ENCODE peak calls at places on chromosome 9, in seven cellular contexts. One of them, this sample, is unnamed.

GRCh38 chr9:72394061-72394460 is 29.1 kb upstream of the ZFAND5 start:
- DNase-seq in H1: no peak
- DNase-seq in stomach: no peak
- DNase-seq in GM12891: no peak
- DNase-seq in sigmoid colon: no peak
- DNase-seq in SK-N-SH: no peak
- DNase-seq in HCT116: no peak
- DNase-seq in this sample: peak

GRCh38 chr9:34562136-34562745 is 27.3 kb downstream of the CNTFR start:
- DNase-seq in H1: peak
- DNase-seq in stomach: no peak
- DNase-seq in GM12891: no peak
- DNase-seq in sigmoid colon: no peak
- DNase-seq in SK-N-SH: peak
- DNase-seq in HCT116: no peak
- DNase-seq in this sample: peak

GRCh38 chr9:70049236-70049635 is 5.6 kb downstream of the MAMDC2 start:
- DNase-seq in H1: peak
- DNase-seq in stomach: peak
- DNase-seq in GM12891: no peak
- DNase-seq in sigmoid colon: peak
- DNase-seq in SK-N-SH: no peak
- DNase-seq in HCT116: no peak
- DNase-seq in this sample: no peak

GRCh38 chr9:19946446-19947109 is 157.7 kb upstream of the SLC24A2 start:
- DNase-seq in H1: no peak
- DNase-seq in stomach: no peak
- DNase-seq in GM12891: no peak
- DNase-seq in sigmoid colon: no peak
- DNase-seq in SK-N-SH: peak
- DNase-seq in HCT116: no peak
- DNase-seq in this sample: no peak

GRCh38 chr9:20649381-20649780 is 27.1 kb upstream of the MLLT3 start:
- DNase-seq in H1: no peak
- DNase-seq in stomach: no peak
- DNase-seq in GM12891: no peak
- DNase-seq in sigmoid colon: no peak
- DNase-seq in SK-N-SH: no peak
- DNase-seq in HCT116: no peak
- DNase-seq in this sample: no peak

GRCh38 chr9:120307599-120307998 is 272.4 kb downstream of the CDK5RAP2 start:
- DNase-seq in H1: no peak
- DNase-seq in stomach: no peak
- DNase-seq in GM12891: no peak
- DNase-seq in sigmoid colon: no peak
- DNase-seq in SK-N-SH: no peak
- DNase-seq in HCT116: no peak
- DNase-seq in this sample: no peak

GRCh38 chr9:107222020-107222522 is 61.0 kb upstream of the RAD23B start:
- DNase-seq in H1: no peak
- DNase-seq in stomach: no peak
- DNase-seq in GM12891: no peak
- DNase-seq in sigmoid colon: no peak
- DNase-seq in SK-N-SH: no peak
- DNase-seq in HCT116: no peak
- DNase-seq in this sample: no peak

GRCh38 chr9:130421802-130422276 is 22.9 kb upstream of the ASS1 start:
- DNase-seq in H1: peak
- DNase-seq in stomach: no peak
- DNase-seq in GM12891: no peak
- DNase-seq in sigmoid colon: no peak
- DNase-seq in SK-N-SH: peak
- DNase-seq in HCT116: no peak
- DNase-seq in this sample: no peak

GRCh38 chr9:134178781-134179551 is 14.6 kb upstream of the RNU6ATAC start:
- DNase-seq in H1: no peak
- DNase-seq in stomach: no peak
- DNase-seq in GM12891: peak
- DNase-seq in sigmoid colon: peak
- DNase-seq in SK-N-SH: peak
- DNase-seq in HCT116: no peak
- DNase-seq in this sample: no peak

GRCh38 chr9:127526655-127527559 is 75.6 kb downstream of the LRSAM1 start:
- DNase-seq in H1: no peak
- DNase-seq in stomach: no peak
- DNase-seq in GM12891: no peak
- DNase-seq in sigmoid colon: no peak
- DNase-seq in SK-N-SH: no peak
- DNase-seq in HCT116: no peak
- DNase-seq in this sample: no peak

GRCh38 chr9:95833549-95834178 is 41.8 kb upstream of the ERCC6L2 start:
- DNase-seq in H1: no peak
- DNase-seq in stomach: no peak
- DNase-seq in GM12891: no peak
- DNase-seq in sigmoid colon: no peak
- DNase-seq in SK-N-SH: no peak
- DNase-seq in HCT116: no peak
- DNase-seq in this sample: no peak

GRCh38 chr9:127566351-127567001 is 45.6 kb upstream of the STXBP1 start:
- DNase-seq in H1: no peak
- DNase-seq in stomach: peak
- DNase-seq in GM12891: no peak
- DNase-seq in sigmoid colon: no peak
- DNase-seq in SK-N-SH: no peak
- DNase-seq in HCT116: no peak
- DNase-seq in this sample: no peak

GRCh38 chr9:94181782-94182181 is 77.3 kb upstream of the ZNF169 start:
- DNase-seq in H1: no peak
- DNase-seq in stomach: no peak
- DNase-seq in GM12891: no peak
- DNase-seq in sigmoid colon: no peak
- DNase-seq in SK-N-SH: no peak
- DNase-seq in HCT116: no peak
- DNase-seq in this sample: no peak
- TF ChIP-seq POLR2AphosphoS5 in H1: no peak
- TF ChIP-seq POLR2AphosphoS5 in stomach: no peak
- TF ChIP-seq POLR2AphosphoS5 in GM12891: no peak
- TF ChIP-seq POLR2AphosphoS5 in sigmoid colon: no peak
- TF ChIP-seq POLR2AphosphoS5 in SK-N-SH: no peak
- TF ChIP-seq POLR2AphosphoS5 in HCT116: no peak
- TF ChIP-seq POLR2AphosphoS5 in this sample: no peak

DNA sequence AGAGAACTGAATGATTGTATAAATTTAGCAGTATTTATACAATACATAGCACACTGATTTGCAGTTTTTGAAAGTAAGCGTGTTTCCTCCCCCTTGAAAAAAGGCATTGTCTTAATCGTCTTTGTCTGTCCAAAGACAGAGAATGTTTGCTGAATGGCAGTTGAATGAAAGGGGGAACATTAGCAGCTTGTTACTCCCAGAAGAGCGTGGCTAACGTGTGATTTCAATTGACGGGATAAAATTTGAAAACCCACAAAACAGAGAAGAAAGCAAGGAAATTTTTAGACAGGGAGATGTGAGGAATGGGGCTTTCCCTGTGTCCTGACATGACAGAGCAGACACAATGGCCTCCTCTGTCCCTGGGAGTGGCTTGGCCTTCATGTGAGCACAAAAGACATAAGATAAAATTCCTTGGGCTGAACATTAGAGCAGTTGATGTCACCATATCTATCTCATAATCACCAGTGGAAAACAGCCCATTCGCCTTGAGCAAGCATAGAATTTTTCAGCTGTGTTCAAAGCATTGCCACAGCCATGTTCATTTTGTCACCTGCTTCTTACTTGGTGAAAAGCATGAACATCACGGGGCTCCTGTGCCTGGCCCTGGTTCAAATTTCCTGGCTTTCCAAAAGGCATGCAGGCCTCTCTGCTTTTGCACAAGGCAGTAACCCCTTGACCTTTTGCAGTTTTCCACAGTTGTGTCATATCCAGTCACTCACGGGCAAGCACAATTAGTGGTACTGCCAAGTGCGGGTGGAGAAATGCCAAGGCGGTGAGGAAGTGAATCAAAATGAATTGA is 126.9 kb downstream of the TLE1 start:
- DNase-seq in H1: no peak
- DNase-seq in stomach: peak
- DNase-seq in GM12891: no peak
- DNase-seq in sigmoid colon: no peak
- DNase-seq in SK-N-SH: no peak
- DNase-seq in HCT116: peak
- DNase-seq in this sample: no peak
- TF ChIP-seq POLR2AphosphoS5 in H1: no peak
- TF ChIP-seq POLR2AphosphoS5 in stomach: no peak
- TF ChIP-seq POLR2AphosphoS5 in GM12891: no peak
- TF ChIP-seq POLR2AphosphoS5 in sigmoid colon: no peak
- TF ChIP-seq POLR2AphosphoS5 in SK-N-SH: peak
- TF ChIP-seq POLR2AphosphoS5 in HCT116: no peak
- TF ChIP-seq POLR2AphosphoS5 in this sample: no peak

GRCh38 chr9:104810421-104811339 is 46.8 kb downstream of the NIPSNAP3B start:
- DNase-seq in H1: no peak
- DNase-seq in stomach: peak
- DNase-seq in GM12891: no peak
- DNase-seq in sigmoid colon: no peak
- DNase-seq in SK-N-SH: no peak
- DNase-seq in HCT116: no peak
- DNase-seq in this sample: no peak
- TF ChIP-seq POLR2AphosphoS5 in H1: no peak
- TF ChIP-seq POLR2AphosphoS5 in stomach: no peak
- TF ChIP-seq POLR2AphosphoS5 in GM12891: no peak
- TF ChIP-seq POLR2AphosphoS5 in sigmoid colon: peak
- TF ChIP-seq POLR2AphosphoS5 in SK-N-SH: no peak
- TF ChIP-seq POLR2AphosphoS5 in HCT116: no peak
- TF ChIP-seq POLR2AphosphoS5 in this sample: no peak

GRCh38 chr9:136297016-136297691 is 6.7 kb downstream of the CCDC187 start:
- DNase-seq in H1: no peak
- DNase-seq in stomach: peak
- DNase-seq in GM12891: no peak
- DNase-seq in sigmoid colon: no peak
- DNase-seq in SK-N-SH: no peak
- DNase-seq in HCT116: no peak
- DNase-seq in this sample: no peak
- TF ChIP-seq POLR2AphosphoS5 in H1: no peak
- TF ChIP-seq POLR2AphosphoS5 in stomach: no peak
- TF ChIP-seq POLR2AphosphoS5 in GM12891: no peak
- TF ChIP-seq POLR2AphosphoS5 in sigmoid colon: no peak
- TF ChIP-seq POLR2AphosphoS5 in SK-N-SH: no peak
- TF ChIP-seq POLR2AphosphoS5 in HCT116: no peak
- TF ChIP-seq POLR2AphosphoS5 in this sample: no peak

DNA sequence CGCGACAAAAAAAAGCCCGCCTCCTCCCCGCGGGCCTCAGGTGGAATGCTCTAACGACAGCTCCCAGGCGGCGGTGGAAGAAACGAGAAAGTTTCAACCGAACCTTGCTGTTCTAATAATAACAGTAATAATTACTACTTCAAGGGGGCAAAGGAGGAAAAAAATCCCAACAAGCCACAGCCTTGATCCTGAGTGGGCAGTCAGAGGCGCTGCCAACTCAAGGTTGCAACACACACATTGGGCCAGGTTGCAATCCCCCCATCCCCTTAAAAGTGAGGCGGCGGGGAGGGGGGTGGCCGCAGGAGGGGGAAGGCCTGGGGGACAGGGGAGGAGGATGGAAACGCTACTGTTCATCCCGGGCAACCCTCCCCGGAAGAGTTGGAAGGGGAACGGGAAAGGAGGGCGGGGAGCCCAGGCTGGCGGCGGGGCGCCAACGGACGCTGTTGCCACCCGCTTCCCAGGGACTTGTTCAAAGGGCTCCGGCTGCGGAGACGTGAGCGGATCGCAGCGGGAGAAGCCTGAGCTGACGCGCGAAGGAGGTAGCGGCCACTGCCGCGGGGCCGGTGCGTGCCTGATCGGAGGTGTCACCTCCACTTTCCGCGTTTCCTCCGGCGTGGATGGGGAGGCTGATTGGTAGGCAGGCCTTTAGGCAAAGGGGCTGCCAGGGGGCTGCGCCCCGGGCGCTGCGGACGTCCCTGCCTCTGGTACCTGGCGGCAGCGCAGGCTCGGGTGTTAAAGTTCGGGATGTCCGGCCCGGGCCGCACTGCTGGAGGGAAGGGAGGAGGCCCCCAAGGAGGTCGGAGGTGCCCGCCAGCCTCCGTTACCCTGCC is 649 bp downstream of the SMARCA2 start:
- DNase-seq in H1: peak
- DNase-seq in stomach: peak
- DNase-seq in GM12891: peak
- DNase-seq in sigmoid colon: peak
- DNase-seq in SK-N-SH: peak
- DNase-seq in HCT116: no peak
- DNase-seq in this sample: peak
- TF ChIP-seq POLR2AphosphoS5 in H1: no peak
- TF ChIP-seq POLR2AphosphoS5 in stomach: no peak
- TF ChIP-seq POLR2AphosphoS5 in GM12891: peak
- TF ChIP-seq POLR2AphosphoS5 in sigmoid colon: no peak
- TF ChIP-seq POLR2AphosphoS5 in SK-N-SH: no peak
- TF ChIP-seq POLR2AphosphoS5 in HCT116: no peak
- TF ChIP-seq POLR2AphosphoS5 in this sample: peak